ENCODE peak calls at places on chromosomes 2 and 18, in eight cellular contexts. V, S, Y, H, B, O, E and N are unnamed samples. For H3K4me1 and H3K9me3, the result is how much of the 10 kb centered on the place peaks cover.

GRCh38 chr2:102241616-102242260 is 54.9 kb downstream of the IL1RL2 start:
- DNase-seq in Y (no peak), V (no peak), B (no peak), E (no peak), H (no peak), S (no peak), O (no peak), N (no peak)

GRCh38 chr2:3493610-3493997 is 25.7 kb downstream of the ADI1 start:
- DNase-seq in Y (peak), B (peak), H (peak), E (no peak), V (no peak), O (no peak), S (no peak), N (no peak)

GRCh38 chr2:10717630-10718029 is 3.8 kb upstream of the ATP6V1C2 start:
- DNase-seq in Y (no peak), B (no peak), O (no peak), V (no peak), E (no peak), H (no peak), S (no peak), N (no peak)

GRCh38 chr2:161414385-161415040 is 1.6 kb upstream of the TBR1 start:
- DNase-seq in B (peak), E (no peak), S (no peak), V (no peak), H (peak), O (no peak), Y (no peak), N (peak)

GRCh38 chr2:68369340-68369734 is 4.3 kb downstream of the PLEK start:
- DNase-seq in H (no peak), O (no peak), B (no peak), S (no peak), Y (no peak), V (no peak), E (no peak), N (no peak)

GRCh38 chr2:8059255-8059654 is 622.6 kb upstream of the ID2 start:
- DNase-seq in H (no peak), Y (no peak), S (no peak), O (no peak), B (no peak), V (no peak), E (no peak), N (no peak)

GRCh38 chr2:222034058-222034457 is 264.7 kb downstream of the PAX3 start:
- DNase-seq in B (no peak), E (no peak), H (no peak), V (no peak), O (no peak), Y (no peak), S (no peak), N (no peak)

GRCh38 chr2:202566286-202566685 is 68.5 kb upstream of the FAM117B start:
- DNase-seq in H (no peak), V (no peak), Y (no peak), E (no peak), S (no peak), B (no peak), O (no peak), N (no peak)

GRCh38 chr18:39487932-39488331 is 1922.3 kb upstream of the CELF4 start:
- DNase-seq in S (no peak), B (no peak), O (no peak), Y (no peak), V (no peak), E (no peak), H (no peak), N (no peak)

GRCh38 chr2:160228141-160228963 is 28.3 kb upstream of the ITGB6 start:
- DNase-seq in V (no peak), O (no peak), H (no peak), Y (no peak), B (no peak), E (no peak), S (no peak), N (no peak)

GRCh38 chr2:161946489-161947107 is 127.4 kb downstream of the DPP4 start:
- DNase-seq in H (no peak), Y (no peak), B (peak), S (no peak), O (peak), V (no peak), E (peak), N (no peak)

GRCh38 chr2:230865324-230865765 is 603 bp downstream of the ITM2C start:
- DNase-seq in O (no peak), Y (no peak), E (no peak), H (peak), S (no peak), B (no peak), V (no peak), N (no peak)

GRCh38 chr2:19425419-19425818 is 67.0 kb upstream of the OSR1 start:
- DNase-seq in O (no peak), Y (no peak), V (no peak), E (no peak), B (no peak), S (no peak), H (no peak), N (no peak)

GRCh38 chr2:27831279-27832050 is 58.7 kb downstream of the RBKS start:
- DNase-seq in H (no peak), B (no peak), Y (no peak), E (no peak), V (no peak), O (no peak), S (no peak), N (no peak)

GRCh38 chr2:223943561-223944008 is 1.6 kb downstream of the WDFY1 start:
- DNase-seq in E (no peak), Y (no peak), B (peak), S (no peak), V (no peak), O (no peak), H (no peak), N (peak)

GRCh38 chr2:136212426-136213378 is 94.8 kb upstream of the CXCR4 start:
- DNase-seq in V (no peak), S (no peak), Y (no peak), H (no peak), O (peak), E (no peak), B (no peak), N (no peak)

GRCh38 chr2:217247511-217247910 is 387.6 kb upstream of the TNP1 start:
- DNase-seq in H (no peak), E (no peak), V (no peak), O (no peak), S (no peak), Y (peak), B (no peak), N (no peak)

GRCh38 chr2:178322068-178322467 is 127.8 kb downstream of the OSBPL6 start:
- DNase-seq in S (no peak), H (no peak), Y (no peak), B (no peak), E (no peak), O (no peak), V (no peak), N (no peak)

GRCh38 chr2:21025690-21026478 is 18.0 kb downstream of the APOB start:
- DNase-seq in H (no peak), E (no peak), B (no peak), O (no peak), Y (no peak), S (no peak), V (no peak), N (no peak)

GRCh38 chr2:210842896-210843295 is 286.5 kb downstream of the CPS1 start:
- DNase-seq in E (no peak), B (no peak), V (no peak), S (no peak), H (no peak), O (no peak), Y (no peak), N (no peak)

GRCh38 chr18:55300469-55301195 is 287.4 kb downstream of the TCF4 start:
- DNase-seq in S (no peak), E (no peak), Y (no peak), H (no peak), V (no peak), B (no peak), O (no peak), N (no peak)

GRCh38 chr18:76169733-76170132 is 325.3 kb downstream of the ZNF516 start:
- DNase-seq in V (no peak), S (no peak), O (no peak), B (no peak), H (no peak), E (no peak), Y (no peak), N (peak)

GRCh38 chr2:46825958-46826897 is 89.4 kb downstream of the MCFD2 start:
- DNase-seq in B (no peak), Y (no peak), S (no peak), E (no peak), V (no peak), O (no peak), H (peak), N (no peak)

GRCh38 chr18:74146756-74147155 is 878 bp downstream of the FBXO15 start:
- DNase-seq in H (no peak), S (no peak), Y (no peak), V (no peak), O (no peak), B (no peak), E (no peak), N (no peak)

DNA sequence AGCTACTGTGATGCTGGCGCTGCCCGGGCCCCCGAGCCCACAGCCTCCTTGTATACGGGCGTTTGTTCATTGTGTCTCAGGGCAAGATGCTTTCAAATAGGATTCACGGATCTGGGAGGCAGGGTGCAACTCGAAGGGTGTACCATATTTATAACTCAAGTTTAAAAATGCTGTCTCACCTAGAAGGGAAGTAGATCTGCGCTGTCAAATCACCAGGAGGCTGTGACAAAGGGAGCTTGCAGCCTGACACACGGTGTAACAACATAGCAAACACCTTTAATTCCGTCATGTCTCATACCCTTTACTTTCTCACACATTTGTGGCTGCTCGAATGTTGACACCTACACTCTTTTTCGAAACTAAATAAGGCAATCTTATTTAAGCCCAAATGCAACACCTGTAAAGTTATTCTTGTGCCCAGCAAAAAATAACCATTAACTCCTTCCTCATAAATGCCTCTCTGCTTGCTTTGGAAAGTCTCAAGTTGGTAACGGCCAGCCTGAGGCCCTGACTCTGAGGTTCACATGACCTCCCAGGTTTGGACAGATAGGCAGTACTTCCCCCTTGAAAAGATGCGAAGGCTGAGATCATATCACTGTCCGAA is 11.7 kb downstream of the ZEB2 start:
- DNase-seq in H (no peak), S (no peak), B (no peak), O (peak), E (no peak), V (no peak), Y (no peak), N (no peak)
- H3K4me1 ChIP-seq in H (under half), S (under half), B (under half), O (under half), E (under half), V (under half), Y (under half), N (half or more)

DNA sequence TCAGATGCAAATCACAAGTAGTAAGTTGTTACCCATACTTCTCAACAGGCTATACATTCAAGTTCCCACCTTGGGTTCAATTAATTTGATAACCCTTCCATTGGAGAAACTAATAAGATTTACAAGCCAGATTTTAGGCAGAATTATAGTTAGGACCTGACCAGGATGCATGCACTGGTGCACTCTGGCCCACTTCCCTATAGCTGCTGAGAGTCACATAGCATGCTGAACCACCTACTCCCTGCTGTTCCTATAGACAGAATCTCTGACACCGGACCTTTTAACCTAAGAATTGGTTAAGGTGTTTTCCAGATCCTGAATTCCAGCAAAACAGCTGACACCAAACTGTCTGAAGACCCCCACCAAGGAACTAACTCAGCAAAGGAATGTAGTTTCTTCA is 26.2 kb downstream of the FAM210A start:
- DNase-seq in O (peak), E (no peak), V (no peak), H (no peak), B (no peak), S (no peak), Y (no peak), N (no peak)
- H3K9me3 ChIP-seq in O (half or more), E (under half), V (under half), H (half or more), B (half or more), S (under half), Y (under half), N (under half)

DNA sequence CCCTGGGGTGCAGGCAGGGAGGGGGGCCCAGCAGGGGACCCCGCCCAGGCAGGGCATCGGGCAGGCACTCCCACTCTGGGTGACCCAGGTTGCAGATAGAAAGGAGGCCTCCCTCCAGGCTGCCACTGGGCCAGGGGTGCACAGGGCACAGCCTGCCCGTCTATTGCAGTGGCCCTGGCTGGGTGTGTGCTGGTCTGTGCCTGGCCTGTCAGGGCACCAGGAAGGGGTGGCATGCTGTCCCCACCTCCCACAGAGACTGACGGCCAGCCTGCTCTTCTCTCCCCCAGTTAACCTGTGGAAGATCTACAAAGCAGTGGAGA is 12.9 kb downstream of the ARID5A start:
- DNase-seq in Y (no peak), H (no peak), B (no peak), V (no peak), O (no peak), S (no peak), E (no peak), N (no peak)
- H3K4me1 ChIP-seq in Y (under half), H (under half), B (under half), V (under half), O (under half), S (under half), E (under half), N (under half)

DNA sequence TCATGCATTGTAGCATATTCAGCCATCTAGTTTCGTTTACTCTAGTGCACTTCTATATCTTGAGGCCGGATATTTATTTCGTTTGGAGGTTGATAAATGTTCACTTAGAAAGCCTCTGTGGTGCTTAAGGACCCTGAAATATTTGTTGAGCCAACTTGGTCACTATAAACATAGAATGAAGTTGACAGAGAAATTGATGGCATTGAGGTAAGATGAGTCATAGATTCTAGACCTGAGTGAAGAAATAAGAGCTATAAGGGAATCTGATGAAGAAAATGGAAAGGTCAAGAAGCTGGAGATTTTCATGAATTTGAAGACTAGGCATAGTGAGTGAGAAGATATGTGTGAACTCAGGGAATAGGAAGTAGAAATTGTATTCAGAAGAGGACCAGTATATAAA is 35.9 kb downstream of the EPC2 start:
- DNase-seq in S (no peak), H (no peak), E (no peak), V (no peak), B (no peak), Y (no peak), O (no peak), N (no peak)
- H3K9me3 ChIP-seq in S (under half), H (under half), E (under half), V (under half), B (under half), Y (under half), O (under half), N (under half)

DNA sequence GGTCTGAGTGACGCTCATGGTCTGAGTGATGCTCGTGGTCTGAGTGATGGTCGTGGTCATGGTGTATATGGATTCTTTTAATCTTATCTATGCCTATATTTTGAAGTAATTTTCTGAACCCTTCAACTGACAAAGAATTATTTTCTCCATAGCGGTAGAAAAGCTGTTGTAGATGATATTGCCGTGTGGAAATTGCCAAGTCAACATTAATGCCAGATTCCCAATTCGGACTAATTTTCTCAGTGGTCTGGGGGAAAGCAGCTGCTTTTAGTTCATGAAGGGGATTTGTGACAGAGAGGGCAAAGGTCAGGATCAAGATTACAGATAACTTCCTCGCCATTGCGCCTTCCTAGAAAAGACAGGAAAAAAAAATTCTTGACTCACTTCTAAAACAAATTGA is 2.5 kb downstream of the SLC39A6 start:
- DNase-seq in E (no peak), B (no peak), O (no peak), V (no peak), Y (no peak), S (no peak), H (no peak), N (no peak)
- H3K4me1 ChIP-seq in E (under half), B (under half), O (under half), V (under half), Y (under half), S (under half), H (under half), N (under half)

DNA sequence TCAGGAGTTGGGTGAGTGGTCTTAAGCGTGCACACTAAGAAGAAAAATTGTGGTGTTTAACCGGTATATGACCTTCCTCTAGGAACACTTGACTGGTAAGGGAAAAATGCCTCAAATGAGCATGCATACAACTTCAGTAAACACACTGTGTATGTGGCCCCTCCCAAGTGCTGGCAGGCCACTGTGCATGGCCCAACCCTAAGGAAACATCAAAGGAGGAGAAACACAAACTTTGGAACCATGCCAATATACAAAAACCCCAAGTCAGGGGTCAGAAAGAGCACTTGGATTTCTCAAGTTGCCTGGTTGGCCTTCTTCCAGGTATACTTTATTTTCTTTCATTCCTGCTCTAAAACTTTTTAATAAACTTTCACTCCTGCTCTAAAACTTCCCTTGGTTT is 308.9 kb upstream of the LRRTM4 start:
- DNase-seq in H (no peak), Y (no peak), B (no peak), E (no peak), V (no peak), O (no peak), S (no peak), N (no peak)
- H3K9me3 ChIP-seq in H (under half), Y (under half), B (under half), E (under half), V (under half), O (under half), S (under half), N (under half)